ENCODE peak calls at places on chromosomes 1 and 21, in seven cellular contexts. One of them, this sample, is unnamed.

GRCh38 chr1:102872526-102872925 is 235.8 kb downstream of the COL11A1 start:
- DNase-seq in prostate gland: no peak
- DNase-seq in testis: no peak
- DNase-seq in spleen: peak; percentile 48
- DNase-seq in tibial nerve: no peak
- DNase-seq in transverse colon: no peak
- DNase-seq in breast epithelium: no peak
- DNase-seq in this sample: no peak

GRCh38 chr21:45264146-45264918 is 23.4 kb downstream of the POFUT2 start:
- DNase-seq in prostate gland: no peak
- DNase-seq in testis: peak; percentile 8
- DNase-seq in spleen: peak; percentile 20
- DNase-seq in tibial nerve: no peak
- DNase-seq in transverse colon: no peak
- DNase-seq in breast epithelium: no peak
- DNase-seq in this sample: peak; percentile 37

GRCh38 chr1:21192284-21192683 is 15.6 kb upstream of the EIF4G3 start:
- DNase-seq in prostate gland: no peak
- DNase-seq in testis: no peak
- DNase-seq in spleen: no peak
- DNase-seq in tibial nerve: no peak
- DNase-seq in transverse colon: no peak
- DNase-seq in breast epithelium: no peak
- DNase-seq in this sample: no peak

GRCh38 chr1:87196110-87196509 is 132.6 kb upstream of the LMO4 start:
- DNase-seq in prostate gland: no peak
- DNase-seq in testis: no peak
- DNase-seq in spleen: no peak
- DNase-seq in tibial nerve: no peak
- DNase-seq in transverse colon: no peak
- DNase-seq in breast epithelium: no peak
- DNase-seq in this sample: no peak

GRCh38 chr1:162196387-162196786 is 126.9 kb downstream of the NOS1AP start:
- DNase-seq in prostate gland: no peak
- DNase-seq in testis: no peak
- DNase-seq in spleen: no peak
- DNase-seq in tibial nerve: no peak
- DNase-seq in transverse colon: peak; percentile 64
- DNase-seq in breast epithelium: no peak
- DNase-seq in this sample: no peak

GRCh38 chr1:170415734-170416372 is 116.1 kb upstream of the GORAB start:
- DNase-seq in prostate gland: no peak
- DNase-seq in testis: no peak
- DNase-seq in spleen: no peak
- DNase-seq in tibial nerve: no peak
- DNase-seq in transverse colon: no peak
- DNase-seq in breast epithelium: no peak
- DNase-seq in this sample: no peak

GRCh38 chr1:155698382-155699038 is 9.6 kb downstream of the DAP3 start:
- DNase-seq in prostate gland: no peak
- DNase-seq in testis: no peak
- DNase-seq in spleen: no peak
- DNase-seq in tibial nerve: no peak
- DNase-seq in transverse colon: no peak
- DNase-seq in breast epithelium: no peak
- DNase-seq in this sample: no peak

GRCh38 chr1:25517476-25518394 is 25.7 kb upstream of the LDLRAP1 start:
- DNase-seq in prostate gland: no peak
- DNase-seq in testis: peak; percentile 74
- DNase-seq in spleen: no peak
- DNase-seq in tibial nerve: no peak
- DNase-seq in transverse colon: no peak
- DNase-seq in breast epithelium: no peak
- DNase-seq in this sample: no peak

GRCh38 chr21:34534522-34534921 is 22.5 kb upstream of the KCNE1 start:
- DNase-seq in prostate gland: no peak
- DNase-seq in testis: no peak
- DNase-seq in spleen: no peak
- DNase-seq in tibial nerve: no peak
- DNase-seq in transverse colon: no peak
- DNase-seq in breast epithelium: no peak
- DNase-seq in this sample: no peak

GRCh38 chr1:3178279-3178678 is 109.3 kb downstream of the PRDM16 start:
- DNase-seq in prostate gland: no peak
- DNase-seq in testis: no peak
- DNase-seq in spleen: no peak
- DNase-seq in tibial nerve: no peak
- DNase-seq in transverse colon: no peak
- DNase-seq in breast epithelium: no peak
- DNase-seq in this sample: no peak

GRCh38 chr1:34904236-34905097 is 25.0 kb downstream of the DLGAP3 start:
- DNase-seq in prostate gland: no peak
- DNase-seq in testis: no peak
- DNase-seq in spleen: no peak
- DNase-seq in tibial nerve: no peak
- DNase-seq in transverse colon: no peak
- DNase-seq in breast epithelium: no peak
- DNase-seq in this sample: no peak

GRCh38 chr1:173616859-173617258 is 14.0 kb upstream of the SLC9C2 start:
- DNase-seq in prostate gland: no peak
- DNase-seq in testis: no peak
- DNase-seq in spleen: no peak
- DNase-seq in tibial nerve: no peak
- DNase-seq in transverse colon: no peak
- DNase-seq in breast epithelium: no peak
- DNase-seq in this sample: no peak

GRCh38 chr1:180268556-180269044 is 38.5 kb downstream of the LHX4 start:
- DNase-seq in prostate gland: no peak
- DNase-seq in testis: no peak
- DNase-seq in spleen: peak; percentile 31
- DNase-seq in tibial nerve: no peak
- DNase-seq in transverse colon: no peak
- DNase-seq in breast epithelium: no peak
- DNase-seq in this sample: no peak

GRCh38 chr1:8328271-8328670 is 10.4 kb downstream of the SLC45A1 start:
- DNase-seq in prostate gland: no peak
- DNase-seq in testis: no peak
- DNase-seq in spleen: no peak
- DNase-seq in tibial nerve: no peak
- DNase-seq in transverse colon: no peak
- DNase-seq in breast epithelium: no peak
- DNase-seq in this sample: no peak

GRCh38 chr1:84571150-84571535 is 3.1 kb downstream of the CTBS start:
- DNase-seq in prostate gland: no peak
- DNase-seq in testis: no peak
- DNase-seq in spleen: no peak
- DNase-seq in tibial nerve: no peak
- DNase-seq in transverse colon: no peak
- DNase-seq in breast epithelium: no peak
- DNase-seq in this sample: no peak

GRCh38 chr1:207049054-207049453 is 2.0 kb downstream of the YOD1 start:
- DNase-seq in prostate gland: no peak
- DNase-seq in testis: no peak
- DNase-seq in spleen: no peak
- DNase-seq in tibial nerve: no peak
- DNase-seq in transverse colon: no peak
- DNase-seq in breast epithelium: no peak
- DNase-seq in this sample: no peak
- H3K4me3 ChIP-seq in prostate gland: no peak overlapping the region
- H3K4me3 ChIP-seq in testis: no peak overlapping the region
- H3K4me3 ChIP-seq in spleen: no peak overlapping the region
- H3K4me3 ChIP-seq in tibial nerve: no peak overlapping the region
- H3K4me3 ChIP-seq in transverse colon: no peak overlapping the region
- H3K4me3 ChIP-seq in breast epithelium: no peak overlapping the region
- H3K4me3 ChIP-seq in this sample: no peak overlapping the region

GRCh38 chr1:23566304-23566703 is 7.0 kb upstream of the ID3 start:
- DNase-seq in prostate gland: no peak
- DNase-seq in testis: no peak
- DNase-seq in spleen: no peak
- DNase-seq in tibial nerve: no peak
- DNase-seq in transverse colon: no peak
- DNase-seq in breast epithelium: no peak
- DNase-seq in this sample: no peak
- TF ChIP-seq CTCF in prostate gland: no peak
- TF ChIP-seq CTCF in testis: no peak
- TF ChIP-seq CTCF in spleen: no peak
- TF ChIP-seq CTCF in tibial nerve: no peak
- TF ChIP-seq CTCF in transverse colon: no peak
- TF ChIP-seq CTCF in breast epithelium: no peak
- TF ChIP-seq CTCF in this sample: no peak

GRCh38 chr1:184793967-184794366 is 39.3 kb upstream of the EDEM3 start:
- DNase-seq in prostate gland: no peak
- DNase-seq in testis: no peak
- DNase-seq in spleen: no peak
- DNase-seq in tibial nerve: no peak
- DNase-seq in transverse colon: no peak
- DNase-seq in breast epithelium: no peak
- DNase-seq in this sample: no peak

GRCh38 chr1:184790642-184791041 is 36.0 kb upstream of the EDEM3 start:
- DNase-seq in prostate gland: no peak
- DNase-seq in testis: no peak
- DNase-seq in spleen: no peak
- DNase-seq in tibial nerve: no peak
- DNase-seq in transverse colon: no peak
- DNase-seq in breast epithelium: no peak
- DNase-seq in this sample: no peak

GRCh38 chr1:184791199-184791935 is 36.7 kb upstream of the EDEM3 start:
- DNase-seq in prostate gland: no peak
- DNase-seq in testis: no peak
- DNase-seq in spleen: no peak
- DNase-seq in tibial nerve: no peak
- DNase-seq in transverse colon: no peak
- DNase-seq in breast epithelium: no peak
- DNase-seq in this sample: no peak

GRCh38 chr1:184789899-184790298 is 35.2 kb upstream of the EDEM3 start:
- DNase-seq in prostate gland: no peak
- DNase-seq in testis: no peak
- DNase-seq in spleen: no peak
- DNase-seq in tibial nerve: no peak
- DNase-seq in transverse colon: no peak
- DNase-seq in breast epithelium: no peak
- DNase-seq in this sample: no peak

GRCh38 chr1:184792450-184792969 is 37.9 kb upstream of the EDEM3 start:
- DNase-seq in prostate gland: peak; percentile 44
- DNase-seq in testis: peak; percentile 41
- DNase-seq in spleen: no peak
- DNase-seq in tibial nerve: peak; percentile 38
- DNase-seq in transverse colon: peak; percentile 74
- DNase-seq in breast epithelium: no peak
- DNase-seq in this sample: peak; percentile 94
- TF ChIP-seq POLR2A in prostate gland: no peak
- TF ChIP-seq POLR2A in testis: no peak
- TF ChIP-seq POLR2A in spleen: no peak
- TF ChIP-seq POLR2A in tibial nerve: no peak
- TF ChIP-seq POLR2A in transverse colon: peak; percentile 27
- TF ChIP-seq POLR2A in breast epithelium: no peak
- TF ChIP-seq POLR2A in this sample: no peak

GRCh38 chr21:43697758-43698643 is 20.9 kb upstream of the PDXK start:
- DNase-seq in prostate gland: no peak
- DNase-seq in testis: no peak
- DNase-seq in spleen: peak; percentile 35
- DNase-seq in tibial nerve: no peak
- DNase-seq in transverse colon: no peak
- DNase-seq in breast epithelium: no peak
- DNase-seq in this sample: no peak

GRCh38 chr21:43699933-43700599 is 18.9 kb upstream of the PDXK start:
- DNase-seq in prostate gland: no peak
- DNase-seq in testis: peak; percentile 22
- DNase-seq in spleen: peak; percentile 39
- DNase-seq in tibial nerve: no peak
- DNase-seq in transverse colon: no peak
- DNase-seq in breast epithelium: no peak
- DNase-seq in this sample: no peak

GRCh38 chr21:43703068-43703880 is 15.7 kb upstream of the PDXK start:
- DNase-seq in prostate gland: no peak
- DNase-seq in testis: peak; percentile 79
- DNase-seq in spleen: peak; percentile 85
- DNase-seq in tibial nerve: no peak
- DNase-seq in transverse colon: peak; percentile 78
- DNase-seq in breast epithelium: no peak
- DNase-seq in this sample: no peak

GRCh38 chr21:43701936-43702784 is 16.8 kb upstream of the PDXK start:
- DNase-seq in prostate gland: no peak
- DNase-seq in testis: no peak
- DNase-seq in spleen: peak; percentile 74
- DNase-seq in tibial nerve: no peak
- DNase-seq in transverse colon: no peak
- DNase-seq in breast epithelium: no peak
- DNase-seq in this sample: no peak

GRCh38 chr21:43702785-43703067 is 16.2 kb upstream of the PDXK start:
- DNase-seq in prostate gland: no peak
- DNase-seq in testis: no peak
- DNase-seq in spleen: no peak
- DNase-seq in tibial nerve: no peak
- DNase-seq in transverse colon: no peak
- DNase-seq in breast epithelium: no peak
- DNase-seq in this sample: no peak
- H3K4me3 ChIP-seq in prostate gland: no peak overlapping the region
- H3K4me3 ChIP-seq in testis: no peak overlapping the region
- H3K4me3 ChIP-seq in spleen: no peak overlapping the region
- H3K4me3 ChIP-seq in tibial nerve: no peak overlapping the region
- H3K4me3 ChIP-seq in transverse colon: no peak overlapping the region
- H3K4me3 ChIP-seq in breast epithelium: no peak overlapping the region
- H3K4me3 ChIP-seq in this sample: no peak overlapping the region

DNA sequence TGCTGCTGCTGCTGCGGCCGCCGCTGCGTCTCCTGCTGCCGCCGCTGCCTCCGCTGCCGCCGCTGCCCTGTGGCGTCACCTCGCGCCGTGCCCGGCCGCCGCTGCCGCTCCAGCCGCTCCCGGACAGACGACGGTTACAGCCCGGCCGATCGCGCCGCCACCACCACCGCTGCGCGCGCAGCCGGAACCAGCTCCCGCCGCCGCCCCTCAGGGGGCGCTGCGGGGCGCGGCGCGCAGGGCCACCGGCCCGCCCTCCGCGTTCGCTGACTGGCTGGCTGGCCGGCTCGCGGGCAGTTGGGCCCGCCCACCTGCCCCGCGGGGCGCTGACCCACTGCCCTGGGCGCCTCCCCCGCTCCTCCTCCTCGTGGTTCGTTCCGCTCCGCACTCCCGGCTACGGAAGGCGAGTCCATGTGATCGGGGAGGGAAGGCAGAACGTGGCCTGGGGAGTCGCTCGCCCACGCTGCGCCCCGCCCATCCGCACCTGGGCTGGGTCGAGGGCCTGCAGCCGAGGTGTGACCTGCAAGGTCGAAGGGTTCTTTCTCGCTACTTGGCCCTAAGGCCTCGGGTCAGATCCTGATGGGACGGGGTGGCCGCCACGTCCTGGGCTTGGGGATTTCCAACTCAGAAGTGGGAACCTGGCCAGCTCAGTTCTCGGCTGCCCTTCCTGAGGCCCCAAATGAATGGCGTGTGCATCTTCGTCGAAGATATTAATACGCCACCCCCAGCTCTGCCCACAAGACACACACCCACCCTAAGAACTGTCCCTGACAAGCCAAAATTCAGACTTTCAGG is at the start of gene PTP4A2:
- DNase-seq in prostate gland: peak; percentile 82
- DNase-seq in testis: peak; percentile 96
- DNase-seq in spleen: peak; percentile 98
- DNase-seq in tibial nerve: peak; percentile 84
- DNase-seq in transverse colon: peak; percentile 97
- DNase-seq in breast epithelium: peak; percentile 85
- DNase-seq in this sample: peak; percentile 97
- TF ChIP-seq CTCF in prostate gland: peak; percentile 95
- TF ChIP-seq CTCF in testis: no peak
- TF ChIP-seq CTCF in spleen: peak; percentile 68
- TF ChIP-seq CTCF in tibial nerve: peak; percentile 95
- TF ChIP-seq CTCF in transverse colon: peak; percentile 42
- TF ChIP-seq CTCF in breast epithelium: no peak
- TF ChIP-seq CTCF in this sample: no peak

GRCh38 chr1:93665015-93665414 is 16.6 kb downstream of the BCAR3 start:
- DNase-seq in prostate gland: no peak
- DNase-seq in testis: no peak
- DNase-seq in spleen: no peak
- DNase-seq in tibial nerve: no peak
- DNase-seq in transverse colon: no peak
- DNase-seq in breast epithelium: no peak
- DNase-seq in this sample: no peak
- TF ChIP-seq POLR2A in prostate gland: no peak
- TF ChIP-seq POLR2A in testis: no peak
- TF ChIP-seq POLR2A in spleen: no peak
- TF ChIP-seq POLR2A in tibial nerve: no peak
- TF ChIP-seq POLR2A in transverse colon: no peak
- TF ChIP-seq POLR2A in breast epithelium: no peak
- TF ChIP-seq POLR2A in this sample: no peak